ENCODE peak calls at places on chromosomes 3 and 15, in six cellular contexts. One of them, this sample, is unnamed.
A peak's percentile ranks its signal among the peaks of the same experiment; 100 is the strongest.

GRCh38 chr15:39194431-39194830 is 386.4 kb upstream of the THBS1 start:
- DNase-seq in thoracic aorta: no peak
- DNase-seq in HFF-Myc: no peak
- DNase-seq in tibial artery: no peak
- DNase-seq in naive thymus-derived CD4-positive, alpha-beta T cell: no peak
- DNase-seq in GOT3: no peak
- DNase-seq in this sample: no peak

GRCh38 chr3:35426581-35426980 is 212.7 kb upstream of the ARPP21 start:
- DNase-seq in thoracic aorta: no peak
- DNase-seq in HFF-Myc: no peak
- DNase-seq in tibial artery: no peak
- DNase-seq in naive thymus-derived CD4-positive, alpha-beta T cell: no peak
- DNase-seq in GOT3: no peak
- DNase-seq in this sample: no peak

GRCh38 chr3:3110299-3110630 is at the start of gene IL5RA:
- DNase-seq in thoracic aorta: no peak
- DNase-seq in HFF-Myc: no peak
- DNase-seq in tibial artery: no peak
- DNase-seq in naive thymus-derived CD4-positive, alpha-beta T cell: no peak
- DNase-seq in GOT3: no peak
- DNase-seq in this sample: no peak

GRCh38 chr3:143627336-143627735 is 220.9 kb downstream of the SLC9A9 start:
- DNase-seq in thoracic aorta: no peak
- DNase-seq in HFF-Myc: no peak
- DNase-seq in tibial artery: no peak
- DNase-seq in naive thymus-derived CD4-positive, alpha-beta T cell: no peak
- DNase-seq in GOT3: no peak
- DNase-seq in this sample: no peak

GRCh38 chr3:58880182-58880581 is 169.6 kb downstream of the CFAP20DC start:
- DNase-seq in thoracic aorta: no peak
- DNase-seq in HFF-Myc: no peak
- DNase-seq in tibial artery: no peak
- DNase-seq in naive thymus-derived CD4-positive, alpha-beta T cell: no peak
- DNase-seq in GOT3: no peak
- DNase-seq in this sample: no peak

GRCh38 chr3:40201770-40202169 is 107.7 kb upstream of the EIF1B start:
- DNase-seq in thoracic aorta: no peak
- DNase-seq in HFF-Myc: no peak
- DNase-seq in tibial artery: no peak
- DNase-seq in naive thymus-derived CD4-positive, alpha-beta T cell: no peak
- DNase-seq in GOT3: no peak
- DNase-seq in this sample: no peak

GRCh38 chr3:188720636-188721035 is 451.1 kb upstream of the TPRG1 start:
- DNase-seq in thoracic aorta: no peak
- DNase-seq in HFF-Myc: no peak
- DNase-seq in tibial artery: no peak
- DNase-seq in naive thymus-derived CD4-positive, alpha-beta T cell: no peak
- DNase-seq in GOT3: peak; percentile 4
- DNase-seq in this sample: no peak

GRCh38 chr15:25136119-25136518 is 181.3 kb downstream of the SNRPN start:
- DNase-seq in thoracic aorta: no peak
- DNase-seq in HFF-Myc: no peak
- DNase-seq in tibial artery: no peak
- DNase-seq in naive thymus-derived CD4-positive, alpha-beta T cell: no peak
- DNase-seq in GOT3: no peak
- DNase-seq in this sample: no peak

GRCh38 chr3:178063475-178063874 is 472.8 kb upstream of the KCNMB2 start:
- DNase-seq in thoracic aorta: no peak
- DNase-seq in HFF-Myc: no peak
- DNase-seq in tibial artery: no peak
- DNase-seq in naive thymus-derived CD4-positive, alpha-beta T cell: no peak
- DNase-seq in GOT3: no peak
- DNase-seq in this sample: no peak

GRCh38 chr3:136078421-136079364 is 113.2 kb downstream of the PPP2R3A start:
- DNase-seq in thoracic aorta: no peak
- DNase-seq in HFF-Myc: no peak
- DNase-seq in tibial artery: no peak
- DNase-seq in naive thymus-derived CD4-positive, alpha-beta T cell: no peak
- DNase-seq in GOT3: no peak
- DNase-seq in this sample: no peak

GRCh38 chr15:93235926-93236781 is 147.1 kb upstream of the RGMA start:
- DNase-seq in thoracic aorta: no peak
- DNase-seq in HFF-Myc: no peak
- DNase-seq in tibial artery: peak; percentile 80
- DNase-seq in naive thymus-derived CD4-positive, alpha-beta T cell: no peak
- DNase-seq in GOT3: no peak
- DNase-seq in this sample: no peak

GRCh38 chr15:57237676-57238075 is 138.6 kb upstream of the CGNL1 start:
- DNase-seq in thoracic aorta: no peak
- DNase-seq in HFF-Myc: no peak
- DNase-seq in tibial artery: no peak
- DNase-seq in naive thymus-derived CD4-positive, alpha-beta T cell: no peak
- DNase-seq in GOT3: no peak
- DNase-seq in this sample: no peak